ENCODE peak calls at places on chromosomes 6 and 20, in five cellular contexts. A is A549, I is psoas muscle, U is cardiac fibroblast, L is fibroblast of lung. Y is an unnamed sample.

GRCh38 chr20:38067717-38068365 is 34.3 kb downstream of the RPRD1B start:
- DNase-seq in A (no peak), I (no peak), U (no peak), L (no peak), Y (no peak)

GRCh38 chr6:170454512-170455285 is 98.4 kb downstream of the PSMB1 start:
- DNase-seq in A (no peak), I (no peak), U (no peak), L (no peak), Y (no peak)

GRCh38 chr20:50286609-50287008 is 96.0 kb downstream of the CEBPB start:
- DNase-seq in A (peak; percentile 95), I (peak; percentile 82), U (peak; percentile 93), L (peak; percentile 88), Y (peak; percentile 21)

GRCh38 chr6:154754152-154754551 is 20.9 kb downstream of the SCAF8 start:
- DNase-seq in A (no peak), I (no peak), U (peak; percentile 27), L (peak; percentile 65), Y (no peak)

GRCh38 chr6:37233541-37233940 is 24.0 kb upstream of the TBC1D22B start:
- DNase-seq in A (no peak), I (no peak), U (no peak), L (no peak), Y (no peak)

GRCh38 chr6:135983720-135984343 is 132.3 kb downstream of the PDE7B start:
- DNase-seq in A (no peak), I (no peak), U (peak; percentile 34), L (peak; percentile 32), Y (no peak)

GRCh38 chr20:22652685-22653568 is 68.6 kb upstream of the FOXA2 start:
- DNase-seq in A (no peak), I (no peak), U (no peak), L (no peak), Y (no peak)

GRCh38 chr6:57190140-57190539 is 18.0 kb downstream of the BAG2 start:
- DNase-seq in A (no peak), I (no peak), U (peak; percentile 78), L (peak; percentile 81), Y (no peak)

GRCh38 chr20:61125076-61125475 is 127.0 kb upstream of the CDH4 start:
- DNase-seq in A (no peak), I (no peak), U (no peak), L (no peak), Y (no peak)

GRCh38 chr6:156991971-156992370 is 214.8 kb downstream of the ARID1B start:
- DNase-seq in A (no peak), I (no peak), U (no peak), L (peak; percentile 54), Y (no peak)

GRCh38 chr6:113050010-113050893 is 703.1 kb downstream of the RFPL4B start:
- DNase-seq in A (no peak), I (no peak), U (peak; percentile 47), L (no peak), Y (no peak)

GRCh38 chr6:78570044-78570443 is 297.3 kb upstream of the IRAK1BP1 start:
- DNase-seq in A (no peak), I (no peak), U (no peak), L (no peak), Y (no peak)

GRCh38 chr6:90284236-90284744 is 12.4 kb downstream of the BACH2 start:
- DNase-seq in A (peak; percentile 62), I (no peak), U (peak; percentile 77), L (peak; percentile 92), Y (no peak)

GRCh38 chr20:61539706-61540360 is 287.8 kb downstream of the CDH4 start:
- DNase-seq in A (no peak), I (no peak), U (no peak), L (no peak), Y (no peak)

GRCh38 chr6:64224819-64225218 is 589.2 kb downstream of the PHF3 start:
- DNase-seq in A (no peak), I (peak; percentile 53), U (peak; percentile 90), L (peak; percentile 66), Y (no peak)

GRCh38 chr6:140366991-140367390 is 992.5 kb upstream of the CITED2 start:
- DNase-seq in A (no peak), I (no peak), U (no peak), L (peak; percentile 84), Y (no peak)

GRCh38 chr6:102398788-102399390 is 1005.4 kb downstream of the GRIK2 start:
- DNase-seq in A (no peak), I (no peak), U (no peak), L (no peak), Y (no peak)

GRCh38 chr6:162620067-162620466 is 107.5 kb downstream of the PRKN start:
- DNase-seq in A (no peak), I (no peak), U (no peak), L (no peak), Y (no peak)

GRCh38 chr20:9079038-9079731 is 10.3 kb downstream of the PLCB4 start:
- DNase-seq in A (no peak), I (no peak), U (no peak), L (no peak), Y (no peak)
- TF ChIP-seq CTCF in A (no peak), I (no peak), U (no peak), L (no peak), Y (no peak)

GRCh38 chr6:165915022-165915770 is 252.2 kb upstream of the PDE10A start:
- DNase-seq in A (no peak), I (no peak), U (no peak), L (no peak), Y (no peak)

GRCh38 chr6:165920896-165921671 is 246.6 kb downstream of the TBXT start:
- DNase-seq in A (peak; percentile 13), I (no peak), U (peak; percentile 31), L (no peak), Y (no peak)

GRCh38 chr6:165922309-165922794 is 245.3 kb downstream of the TBXT start:
- DNase-seq in A (peak; percentile 49), I (no peak), U (peak; percentile 48), L (peak; percentile 39), Y (no peak)

GRCh38 chr6:165913676-165914570 is 250.9 kb upstream of the PDE10A start:
- DNase-seq in A (no peak), I (no peak), U (peak; percentile 47), L (peak; percentile 29), Y (no peak)

DNA sequence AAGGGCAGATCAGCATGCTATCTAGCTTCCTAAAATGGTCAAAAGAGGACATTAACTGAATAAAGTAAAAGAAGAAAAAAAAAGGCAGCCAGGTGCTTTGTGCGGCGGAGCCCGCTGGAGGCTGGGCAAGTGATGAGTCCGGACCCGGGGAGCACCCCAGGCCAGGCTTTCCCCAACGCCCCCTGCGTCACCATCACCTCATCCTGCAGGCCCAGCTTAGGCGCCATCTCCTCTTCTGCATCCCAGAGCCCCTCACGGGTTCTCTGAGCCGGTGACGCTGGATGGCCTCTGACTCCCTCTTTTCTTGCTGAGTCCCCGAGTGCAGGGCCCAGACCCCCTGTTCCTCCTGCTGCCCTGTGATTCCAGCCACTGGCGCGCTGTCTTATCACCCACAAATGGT is 250.1 kb downstream of the TBXT start:
- DNase-seq in A (no peak), I (no peak), U (no peak), L (no peak), Y (no peak)
- TF ChIP-seq CTCF in A (no peak), I (no peak), U (no peak), L (no peak), Y (no peak)

GRCh38 chr6:3417473-3417872 is 39.4 kb downstream of the SLC22A23 start:
- DNase-seq in A (no peak), I (no peak), U (no peak), L (no peak), Y (no peak)
- TF ChIP-seq CTCF in A (no peak), I (no peak), U (no peak), L (no peak), Y (no peak)

GRCh38 chr6:38773338-38773737 is 58.2 kb downstream of the DNAH8 start:
- DNase-seq in A (no peak), I (no peak), U (no peak), L (no peak), Y (no peak)

GRCh38 chr6:38775870-38776269 is 60.8 kb downstream of the DNAH8 start:
- DNase-seq in A (no peak), I (no peak), U (no peak), L (no peak), Y (no peak)

GRCh38 chr6:38779310-38780062 is 64.4 kb downstream of the DNAH8 start:
- DNase-seq in A (no peak), I (no peak), U (no peak), L (no peak), Y (no peak)

GRCh38 chr6:38774933-38775707 is 60.0 kb downstream of the DNAH8 start:
- DNase-seq in A (no peak), I (no peak), U (no peak), L (no peak), Y (no peak)

GRCh38 chr6:38776515-38776914 is 61.4 kb downstream of the DNAH8 start:
- DNase-seq in A (no peak), I (no peak), U (no peak), L (no peak), Y (no peak)
- TF ChIP-seq CTCF in A (no peak), I (no peak), U (no peak), L (no peak), Y (no peak)

DNA sequence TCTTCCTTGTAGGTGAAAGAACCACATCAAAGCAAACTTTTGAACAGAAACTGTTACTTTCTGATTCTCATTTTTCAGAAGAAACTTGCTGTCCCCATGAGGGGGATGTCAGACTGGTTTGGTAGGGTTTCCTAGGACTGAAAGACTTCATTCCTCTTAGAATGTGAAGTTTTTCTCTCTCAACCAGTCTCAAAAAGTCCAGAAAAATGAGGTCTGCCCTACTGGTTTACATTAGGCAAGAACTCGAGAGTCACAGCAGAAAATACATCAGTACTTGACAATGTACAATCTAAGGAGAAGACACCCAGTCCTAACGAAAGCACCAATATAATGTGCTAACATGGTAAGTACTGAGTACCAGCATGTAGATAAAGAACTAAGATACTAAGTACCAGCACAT is 12.7 kb upstream of the NHLRC1 start:
- DNase-seq in A (no peak), I (no peak), U (no peak), L (no peak), Y (no peak)
- TF ChIP-seq CTCF in A (no peak), I (no peak), U (no peak), L (no peak), Y (no peak)